ENCODE peak calls at places on chromosomes 3 and 15, in five cellular contexts. D, O, Y, L and I are unnamed samples.
A peak's percentile ranks its signal among the peaks of the same experiment; 100 is the strongest.

GRCh38 chr3:52546111-52546901 is 9.9 kb downstream of the UQCC5 start:
- DNase-seq in D (no peak), O (no peak), Y (peak; percentile 58), L (no peak), I (no peak)

GRCh38 chr15:68177747-68178146 is 27.4 kb downstream of the CALML4 start:
- DNase-seq in D (no peak), O (no peak), Y (peak; percentile 61), L (no peak), I (peak; percentile 47)

GRCh38 chr3:131803113-131803512 is 231.7 kb downstream of the CPNE4 start:
- DNase-seq in D (no peak), O (no peak), Y (no peak), L (no peak), I (no peak)

GRCh38 chr15:62071711-62072308 is 5.0 kb downstream of the C2CD4A start:
- DNase-seq in D (no peak), O (peak; percentile 21), Y (peak; percentile 57), L (no peak), I (peak; percentile 50)

GRCh38 chr15:60945196-60945595 is 283.9 kb downstream of the RORA start:
- DNase-seq in D (no peak), O (no peak), Y (no peak), L (no peak), I (no peak)

GRCh38 chr3:71585891-71586809 is 2.6 kb upstream of the FOXP1 start:
- DNase-seq in D (no peak), O (peak; percentile 22), Y (peak; percentile 66), L (no peak), I (peak; percentile 57)

GRCh38 chr3:69250014-69250413 is 127.6 kb upstream of the LMOD3 start:
- DNase-seq in D (peak; percentile 69), O (peak; percentile 97), Y (no peak), L (peak; percentile 62), I (peak; percentile 77)

GRCh38 chr3:195106418-195106906 is 164.5 kb downstream of the XXYLT1 start:
- DNase-seq in D (peak; percentile 69), O (peak; percentile 78), Y (peak; percentile 52), L (peak; percentile 77), I (peak; percentile 66)

GRCh38 chr15:65833501-65834220 is 35.6 kb upstream of the RAB11A start:
- DNase-seq in D (no peak), O (no peak), Y (no peak), L (no peak), I (no peak)

GRCh38 chr3:152574461-152575079 is 260.4 kb upstream of the P2RY1 start:
- DNase-seq in D (peak; percentile 24), O (peak; percentile 68), Y (peak; percentile 51), L (no peak), I (peak; percentile 65)

GRCh38 chr3:48952510-48953118 is 34.0 kb downstream of the ARIH2 start:
- DNase-seq in D (no peak), O (peak; percentile 74), Y (no peak), L (peak; percentile 74), I (no peak)

GRCh38 chr3:16112910-16113504 is 61.5 kb upstream of the GALNT15 start:
- DNase-seq in D (no peak), O (no peak), Y (peak; percentile 90), L (no peak), I (peak; percentile 64)

GRCh38 chr3:157500232-157500631 is 3.0 kb downstream of the VEPH1 start:
- DNase-seq in D (no peak), O (no peak), Y (no peak), L (no peak), I (no peak)

GRCh38 chr15:68311859-68312557 is 34.5 kb downstream of the FEM1B start:
- DNase-seq in D (no peak), O (no peak), Y (no peak), L (no peak), I (no peak)

GRCh38 chr3:17431004-17431403 is 311.4 kb downstream of the TBC1D5 start:
- DNase-seq in D (no peak), O (peak; percentile 42), Y (peak; percentile 53), L (no peak), I (peak; percentile 47)

GRCh38 chr15:59587085-59587826 is 24.3 kb upstream of the GCNT3 start:
- DNase-seq in D (no peak), O (no peak), Y (no peak), L (no peak), I (no peak)

GRCh38 chr15:48478581-48478980 is 147.4 kb downstream of the DUT start:
- DNase-seq in D (no peak), O (no peak), Y (no peak), L (no peak), I (no peak)

GRCh38 chr3:171994646-171995441 is 44.5 kb upstream of the FNDC3B start:
- DNase-seq in D (no peak), O (no peak), Y (peak; percentile 95), L (no peak), I (peak; percentile 94)

GRCh38 chr3:189392969-189393368 is 221.2 kb downstream of the TPRG1 start:
- DNase-seq in D (no peak), O (no peak), Y (no peak), L (no peak), I (no peak)

GRCh38 chr3:141456328-141456689 is 30.5 kb upstream of the RASA2 start:
- DNase-seq in D (no peak), O (no peak), Y (peak; percentile 84), L (no peak), I (no peak)

GRCh38 chr3:135166266-135166825 is 371.3 kb downstream of the EPHB1 start:
- DNase-seq in D (no peak), O (no peak), Y (no peak), L (no peak), I (no peak)

DNA sequence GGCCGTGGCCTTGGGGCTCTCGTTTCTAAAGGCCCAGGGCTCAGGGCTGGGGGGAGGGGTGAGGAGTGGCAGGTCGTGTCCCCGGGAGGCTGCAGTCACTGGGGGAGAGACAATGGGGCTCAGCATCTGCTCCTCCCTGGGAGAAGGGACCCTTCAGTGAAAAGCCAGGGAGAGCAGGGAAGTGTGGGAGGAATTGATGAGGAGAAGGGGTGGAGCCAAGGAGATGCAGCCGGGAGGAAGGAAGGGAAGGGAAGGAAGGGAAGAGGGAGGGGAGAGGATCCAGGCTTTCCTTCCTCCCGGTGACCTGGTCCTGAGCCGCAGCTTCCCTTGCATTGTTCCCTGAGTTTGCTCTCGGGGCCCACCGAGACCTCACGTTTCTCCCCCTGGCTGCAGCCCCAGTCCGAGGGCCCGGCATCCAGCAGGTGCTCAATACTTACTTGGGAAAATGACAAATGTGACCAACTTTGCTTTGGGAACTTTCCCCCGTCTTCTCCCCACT is 1.4 kb upstream of the ZNF710 start:
- DNase-seq in D (peak; percentile 78), O (peak; percentile 88), Y (peak; percentile 9), L (peak; percentile 75), I (peak; percentile 48)
- H3K4ac ChIP-seq in D (no peak overlapping the region), O (peak overlapping the region; percentile 100), Y (peak overlapping the region; percentile 92), L (no peak overlapping the region), I (peak overlapping the region; percentile 91)

DNA sequence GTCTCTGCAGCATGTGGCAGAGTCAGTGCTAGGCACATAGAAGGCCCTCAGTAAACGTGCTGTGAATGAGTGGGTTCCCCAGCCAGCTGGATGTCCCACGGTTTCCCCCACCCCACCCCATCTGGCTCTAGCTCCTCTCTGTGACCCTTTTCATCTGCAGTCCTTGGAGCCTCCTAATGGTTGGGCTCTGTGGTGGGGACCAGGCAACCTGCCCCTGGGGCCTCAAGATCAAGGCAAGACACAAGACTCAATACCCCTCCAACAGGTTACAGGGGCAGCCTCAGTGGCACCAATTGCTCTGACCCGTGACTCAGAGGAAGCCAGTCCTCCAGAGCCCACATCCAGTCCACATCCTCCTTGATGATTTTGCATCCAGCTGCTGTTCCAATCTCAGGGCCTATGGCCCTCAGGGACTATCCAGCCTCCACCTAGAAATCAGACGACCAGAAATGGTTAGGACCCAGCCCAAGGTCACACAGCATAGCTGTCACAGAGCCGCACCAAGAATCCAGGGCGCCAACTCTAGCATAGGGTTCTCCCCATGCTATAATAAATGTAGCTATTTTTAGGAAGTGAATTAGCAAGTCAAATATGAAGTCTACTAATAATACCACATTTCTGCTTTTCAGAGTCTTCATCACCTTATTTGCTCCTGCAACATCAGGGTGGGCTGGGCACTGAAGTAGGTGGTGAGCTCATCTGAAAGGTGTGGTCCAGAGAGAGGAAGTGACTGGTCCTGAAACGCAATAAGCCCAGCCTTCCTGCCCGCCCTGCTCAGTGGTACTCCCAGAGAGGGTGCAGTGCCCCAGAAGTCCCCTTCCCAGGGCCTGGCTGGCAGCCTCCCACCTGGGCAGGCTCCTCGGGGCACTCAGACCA is 17.4 kb upstream of the CYP11A1 start:
- DNase-seq in D (no peak), O (peak; percentile 32), Y (no peak), L (no peak), I (no peak)
- H3K4ac ChIP-seq in D (no peak overlapping the region), O (no peak overlapping the region), Y (peak overlapping the region; percentile 41), L (no peak overlapping the region), I (no peak overlapping the region)

GRCh38 chr3:11609481-11609880 is 34.2 kb downstream of the VGLL4 start:
- DNase-seq in D (no peak), O (no peak), Y (no peak), L (no peak), I (no peak)
- H3K4ac ChIP-seq in D (no peak overlapping the region), O (no peak overlapping the region), Y (peak overlapping the region; percentile 7), L (no peak overlapping the region), I (no peak overlapping the region)

GRCh38 chr3:111548756-111549155 is 6.8 kb downstream of the CD96 start:
- DNase-seq in D (no peak), O (no peak), Y (no peak), L (no peak), I (no peak)
- H3K4ac ChIP-seq in D (no peak overlapping the region), O (no peak overlapping the region), Y (no peak overlapping the region), L (no peak overlapping the region), I (no peak overlapping the region)

DNA sequence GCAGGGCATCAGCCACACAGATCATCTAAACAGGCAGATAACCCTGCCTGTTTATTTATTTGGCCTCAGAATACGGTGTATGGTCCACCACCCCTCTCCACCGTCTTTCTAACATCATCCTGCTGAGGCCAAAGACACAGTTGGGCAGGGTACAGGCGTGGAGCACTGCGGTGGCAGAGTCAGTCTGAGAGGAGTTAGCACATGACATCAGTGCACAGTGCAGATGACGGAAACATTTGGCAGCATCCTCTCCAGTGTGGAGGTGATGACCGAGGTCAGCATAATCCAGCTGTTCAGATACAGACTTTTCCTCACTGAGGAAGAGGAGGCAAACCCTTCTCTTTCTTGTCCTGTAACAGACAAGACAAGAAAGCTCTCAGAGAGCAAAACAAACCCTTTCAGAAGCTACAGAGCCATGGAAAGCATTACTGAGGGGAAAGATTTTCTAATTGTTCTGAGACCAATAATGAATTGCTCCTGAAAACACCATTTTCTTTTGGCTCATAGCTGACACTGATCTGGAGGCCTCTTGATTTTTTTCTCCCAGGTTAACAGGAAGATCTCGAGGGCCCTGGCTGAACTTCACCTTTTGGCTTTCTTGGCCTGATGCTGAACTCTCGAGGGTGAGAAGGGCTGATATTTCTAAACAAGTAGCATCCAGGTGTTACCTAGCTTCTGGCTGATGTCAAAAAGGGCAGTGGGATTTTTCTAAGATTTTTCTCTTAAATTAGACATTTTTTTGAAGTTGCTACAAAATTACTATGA is 20.1 kb upstream of the NFKBIZ start:
- DNase-seq in D (no peak), O (no peak), Y (peak; percentile 85), L (no peak), I (peak; percentile 77)
- H3K4ac ChIP-seq in D (no peak overlapping the region), O (no peak overlapping the region), Y (peak overlapping the region; percentile 63), L (no peak overlapping the region), I (no peak overlapping the region)

GRCh38 chr3:57972421-57973111 is 35.7 kb upstream of the FLNB start:
- DNase-seq in D (no peak), O (no peak), Y (no peak), L (no peak), I (no peak)
- H3K4ac ChIP-seq in D (no peak overlapping the region), O (no peak overlapping the region), Y (peak overlapping the region; percentile 99), L (no peak overlapping the region), I (peak overlapping the region; percentile 59)